ENCODE peak calls at places on chromosomes 11 and 22, in nine cellular contexts. P is neural crest cell, F is left lung, X is pancreas, A is GM12878, L is Calu3, O is foreskin fibroblast, K is body of pancreas, H is tibial artery. G is an unnamed sample.

GRCh38 chr11:1667906-1668305 is 29.1 kb upstream of the KRTAP5-6 start:
- DNase-seq in P (no peak), F (no peak), X (no peak), A (no peak), L (no peak), O (no peak), K (no peak), H (no peak), G (no peak)

GRCh38 chr11:66476173-66476840 is 3.9 kb upstream of the DPP3 start:
- DNase-seq in P (no peak), F (no peak), X (no peak), A (no peak), L (no peak), O (no peak), K (no peak), H (no peak), G (no peak)

GRCh38 chr22:18987765-18988164 is 51.7 kb upstream of the PRODH start:
- DNase-seq in P (no peak), F (peak), X (peak), A (no peak), L (peak), O (no peak), K (peak), H (no peak), G (no peak)

GRCh38 chr11:34181254-34181653 is 75.8 kb downstream of the NAT10 start:
- DNase-seq in P (no peak), F (no peak), X (no peak), A (no peak), L (no peak), O (no peak), K (no peak), H (no peak), G (no peak)

GRCh38 chr22:21939392-21940319 is 13.0 kb downstream of the PPM1F start:
- DNase-seq in P (no peak), F (peak), X (peak), A (no peak), L (no peak), O (peak), K (no peak), H (no peak), G (no peak)

GRCh38 chr22:47275479-47276218 is 513.2 kb downstream of the TBC1D22A start:
- DNase-seq in P (no peak), F (no peak), X (peak), A (no peak), L (no peak), O (peak), K (no peak), H (no peak), G (no peak)

GRCh38 chr11:14414470-14415461 is 55.8 kb upstream of the RRAS2 start:
- DNase-seq in P (no peak), F (no peak), X (no peak), A (peak), L (no peak), O (no peak), K (no peak), H (no peak), G (no peak)

GRCh38 chr11:129143335-129143734 is 48.8 kb downstream of the ARHGAP32 start:
- DNase-seq in P (peak), F (peak), X (no peak), A (no peak), L (peak), O (peak), K (peak), H (peak), G (peak)

GRCh38 chr22:40107244-40107643 is 70.5 kb upstream of the TNRC6B start:
- DNase-seq in P (no peak), F (no peak), X (no peak), A (no peak), L (no peak), O (no peak), K (no peak), H (no peak), G (no peak)

GRCh38 chr22:29079218-29079901 is 6.5 kb downstream of the KREMEN1 start:
- DNase-seq in P (no peak), F (no peak), X (no peak), A (no peak), L (no peak), O (no peak), K (no peak), H (no peak), G (no peak)

GRCh38 chr22:29081499-29082236 is 8.8 kb downstream of the KREMEN1 start:
- DNase-seq in P (no peak), F (no peak), X (no peak), A (no peak), L (no peak), O (no peak), K (no peak), H (no peak), G (no peak)

GRCh38 chr22:29078869-29079207 is 6.0 kb downstream of the KREMEN1 start:
- DNase-seq in P (no peak), F (no peak), X (no peak), A (no peak), L (no peak), O (no peak), K (no peak), H (no peak), G (no peak)

GRCh38 chr22:29080061-29080975 is 7.5 kb downstream of the KREMEN1 start:
- DNase-seq in P (no peak), F (no peak), X (no peak), A (no peak), L (no peak), O (no peak), K (no peak), H (peak), G (no peak)

GRCh38 chr22:29078036-29078868 is 5.4 kb downstream of the KREMEN1 start:
- DNase-seq in P (no peak), F (no peak), X (no peak), A (no peak), L (no peak), O (no peak), K (no peak), H (no peak), G (no peak)
- TF ChIP-seq CTCF in P (no peak), F (no peak), X (no peak), A (no peak), L (no peak), O (no peak), K (no peak), H (no peak), G (no peak)

DNA sequence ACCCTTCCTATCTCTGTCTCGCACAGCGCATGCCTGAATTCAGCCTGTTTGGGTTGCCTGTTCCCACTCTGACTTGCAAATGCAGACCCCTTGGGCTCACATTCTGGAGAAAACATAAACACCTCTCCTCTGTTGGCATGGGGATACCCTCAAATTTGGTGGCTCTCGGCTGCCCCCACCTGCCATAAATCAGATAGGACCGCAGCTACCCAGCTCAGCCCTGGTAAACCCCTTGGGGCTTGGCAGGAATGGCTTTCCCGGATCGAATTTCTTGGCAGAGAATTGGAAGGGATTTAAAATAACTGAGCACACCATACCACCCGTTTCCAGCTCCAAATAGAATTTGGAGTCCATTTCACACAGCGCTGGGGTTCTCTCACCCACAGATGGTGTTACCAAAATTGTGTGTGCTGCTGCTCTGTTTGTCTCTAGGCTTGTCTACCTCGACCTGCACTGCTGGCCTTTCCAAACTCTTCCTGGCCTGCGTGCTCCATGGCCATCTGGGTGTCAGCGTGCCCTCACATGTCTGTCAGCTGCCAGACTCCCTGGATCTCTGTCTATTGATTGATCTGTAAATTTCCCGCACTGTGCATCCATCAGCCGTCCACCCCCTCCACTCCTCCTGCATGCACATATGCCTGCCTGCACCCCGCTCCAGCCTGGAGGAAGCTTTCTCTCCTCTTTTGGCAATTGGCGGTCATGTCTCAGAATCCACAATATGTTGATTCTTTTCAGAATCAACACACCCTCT is 134.0 kb downstream of the NTM start:
- DNase-seq in P (peak), F (no peak), X (no peak), A (no peak), L (no peak), O (no peak), K (no peak), H (no peak), G (no peak)
- TF ChIP-seq CTCF in P (peak), F (no peak), X (no peak), A (no peak), L (no peak), O (no peak), K (no peak), H (no peak), G (no peak)

DNA sequence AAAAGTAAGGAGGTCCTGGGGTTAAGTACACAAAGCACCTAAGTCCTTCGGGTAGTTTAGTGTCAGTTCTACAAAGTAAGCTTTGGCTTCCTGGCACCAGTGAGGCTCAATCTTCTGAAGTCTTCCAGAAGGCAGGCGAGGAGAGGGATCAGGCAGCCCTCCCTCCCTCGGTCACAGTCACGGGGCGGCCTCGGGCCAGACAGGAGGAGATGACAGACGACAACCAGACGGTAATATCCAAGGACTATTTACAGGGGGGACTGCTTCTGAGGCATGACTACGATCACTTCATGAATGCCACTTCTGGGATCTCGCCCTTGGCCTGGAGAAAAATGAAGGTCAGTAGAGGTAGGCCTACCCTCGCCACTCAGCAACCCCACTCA is 378 bp upstream of the TMEM223 start:
- DNase-seq in P (no peak), F (no peak), X (no peak), A (no peak), L (no peak), O (no peak), K (peak), H (no peak), G (no peak)
- TF ChIP-seq CTCF in P (no peak), F (no peak), X (no peak), A (no peak), L (no peak), O (no peak), K (no peak), H (no peak), G (no peak)

GRCh38 chr11:39037611-39038010 is 2421.8 kb downstream of the LRRC4C start:
- DNase-seq in P (no peak), F (no peak), X (no peak), A (no peak), L (no peak), O (no peak), K (no peak), H (no peak), G (no peak)
- TF ChIP-seq CTCF in P (no peak), F (no peak), X (no peak), A (no peak), L (no peak), O (no peak), K (no peak), H (no peak), G (no peak)

DNA sequence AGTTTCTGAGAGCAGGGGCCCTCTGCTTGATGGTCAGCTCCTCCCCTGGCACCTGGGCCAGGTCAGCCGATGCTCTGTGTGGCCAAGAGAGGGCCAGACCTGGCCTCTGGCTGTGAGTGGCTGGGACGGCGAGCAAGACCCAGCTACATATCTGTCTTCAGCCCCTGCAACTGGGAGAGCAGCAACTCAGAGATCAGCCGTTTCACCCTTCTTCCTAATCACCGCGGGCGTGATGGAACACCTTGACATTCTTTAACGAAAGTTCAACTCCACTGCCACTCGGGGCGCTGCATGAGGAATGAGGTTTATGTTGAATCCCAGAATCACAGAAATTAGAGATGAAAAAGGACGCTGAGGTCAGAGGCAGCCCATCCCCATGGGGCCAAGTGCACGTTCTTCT is 195.9 kb downstream of the TRIM29 start:
- DNase-seq in P (no peak), F (no peak), X (no peak), A (no peak), L (no peak), O (no peak), K (no peak), H (no peak), G (no peak)
- TF ChIP-seq CTCF in P (peak), F (no peak), X (no peak), A (no peak), L (no peak), O (no peak), K (no peak), H (no peak), G (no peak)

GRCh38 chr11:62595124-62595523 is 3.8 kb upstream of the TUT1 start:
- DNase-seq in P (no peak), F (no peak), X (no peak), A (no peak), L (no peak), O (no peak), K (no peak), H (no peak), G (no peak)

GRCh38 chr11:62592216-62592815 is 993 bp upstream of the TUT1 start:
- DNase-seq in P (no peak), F (no peak), X (no peak), A (no peak), L (no peak), O (no peak), K (no peak), H (no peak), G (no peak)

GRCh38 chr11:62591448-62592215 is at the start of gene TUT1:
- DNase-seq in P (peak), F (peak), X (peak), A (peak), L (peak), O (peak), K (peak), H (peak), G (peak)

GRCh38 chr11:62592989-62593421 is 1.7 kb upstream of the TUT1 start:
- DNase-seq in P (no peak), F (no peak), X (peak), A (no peak), L (no peak), O (no peak), K (no peak), H (no peak), G (no peak)

GRCh38 chr11:62593434-62594044 is 2.2 kb upstream of the TUT1 start:
- DNase-seq in P (peak), F (peak), X (peak), A (no peak), L (peak), O (peak), K (peak), H (peak), G (no peak)
- TF ChIP-seq CTCF in P (peak), F (peak), X (peak), A (peak), L (peak), O (peak), K (no peak), H (peak), G (peak)

DNA sequence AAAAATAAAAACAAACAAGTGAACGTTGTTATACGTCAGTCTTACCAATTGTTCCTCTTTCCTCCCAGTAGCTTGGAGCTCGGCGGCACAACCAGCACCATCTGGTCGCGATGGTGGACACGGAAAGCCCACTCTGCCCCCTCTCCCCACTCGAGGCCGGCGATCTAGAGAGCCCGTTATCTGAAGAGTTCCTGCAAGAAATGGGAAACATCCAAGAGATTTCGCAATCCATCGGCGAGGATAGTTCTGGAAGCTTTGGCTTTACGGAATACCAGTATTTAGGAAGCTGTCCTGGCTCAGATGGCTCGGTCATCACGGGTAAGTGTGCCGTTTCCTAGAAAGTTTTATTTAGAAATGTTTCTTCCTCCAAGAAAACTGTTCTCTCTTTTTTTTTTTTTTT is 47.9 kb downstream of the PPARA start:
- DNase-seq in P (no peak), F (no peak), X (no peak), A (no peak), L (no peak), O (no peak), K (no peak), H (no peak), G (no peak)
- TF ChIP-seq CTCF in P (no peak), F (no peak), X (no peak), A (no peak), L (no peak), O (no peak), K (no peak), H (no peak), G (no peak)

DNA sequence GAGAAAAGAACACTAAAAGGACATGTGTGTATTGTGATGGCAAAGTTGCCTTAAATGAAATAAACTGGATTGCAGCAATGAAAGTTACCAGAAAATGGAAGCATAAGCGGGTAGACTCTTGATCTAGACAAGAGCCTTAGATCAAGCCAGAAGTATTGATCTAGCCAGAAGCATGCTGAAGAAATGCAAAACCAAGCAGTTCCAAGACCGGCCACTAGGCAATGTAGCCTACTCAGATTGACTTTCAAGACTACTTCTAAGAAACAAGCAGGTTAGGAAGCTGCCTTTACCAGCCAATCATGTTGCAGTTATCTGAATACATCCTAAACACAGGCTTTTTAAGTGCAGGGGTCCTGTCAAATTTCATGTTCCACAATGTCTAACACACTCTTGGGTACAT is 54.6 kb downstream of the KCNA4 start:
- DNase-seq in P (no peak), F (no peak), X (no peak), A (no peak), L (peak), O (no peak), K (no peak), H (no peak), G (no peak)
- TF ChIP-seq CTCF in P (peak), F (no peak), X (peak), A (peak), L (no peak), O (no peak), K (no peak), H (no peak), G (peak)

DNA sequence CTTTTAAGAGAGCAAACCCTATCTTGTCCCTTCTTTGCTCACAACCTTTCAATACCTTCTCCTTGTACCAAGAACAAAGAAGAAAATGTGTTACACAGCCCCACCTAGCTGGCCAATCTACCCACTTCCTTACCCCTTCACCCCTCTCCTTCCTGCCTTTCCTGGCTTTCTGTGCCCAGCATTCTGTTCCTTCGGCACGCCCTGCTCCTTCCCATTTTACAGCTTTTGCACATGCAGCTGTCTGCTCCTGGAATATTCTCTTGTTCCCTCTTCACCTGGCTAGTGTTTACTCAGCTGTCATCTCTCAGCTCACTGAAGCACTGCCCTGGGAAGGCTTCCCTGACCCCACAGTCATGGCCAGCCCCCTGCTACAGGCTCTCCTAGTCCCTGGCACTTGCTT is 30.6 kb downstream of the SERPINH1 start:
- DNase-seq in P (no peak), F (no peak), X (no peak), A (no peak), L (no peak), O (no peak), K (no peak), H (no peak), G (no peak)
- TF ChIP-seq CTCF in P (no peak), F (no peak), X (no peak), A (no peak), L (no peak), O (no peak), K (no peak), H (no peak), G (no peak)

DNA sequence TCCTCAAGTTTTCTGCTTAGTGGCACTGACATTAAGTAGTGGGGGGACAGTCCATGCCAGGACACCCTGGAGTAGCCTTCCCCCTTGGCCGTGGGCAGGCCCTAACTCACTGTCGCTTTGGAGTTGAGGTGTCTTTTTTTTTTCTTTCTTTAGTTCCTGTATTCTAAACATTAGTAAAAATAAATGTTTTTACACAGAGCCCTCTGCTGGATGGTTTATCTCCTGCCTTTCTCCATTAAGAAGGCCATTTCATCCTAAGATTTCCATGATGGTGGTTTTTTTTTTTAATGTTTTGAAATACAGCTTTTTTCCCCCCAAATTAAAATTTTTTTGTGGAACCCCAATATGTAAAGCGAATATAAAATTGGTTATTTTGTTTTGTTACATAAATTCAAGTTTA is 1.8 kb upstream of the TIGD3 start:
- DNase-seq in P (no peak), F (no peak), X (no peak), A (no peak), L (no peak), O (no peak), K (no peak), H (no peak), G (no peak)
- TF ChIP-seq CTCF in P (peak), F (no peak), X (no peak), A (no peak), L (no peak), O (peak), K (no peak), H (no peak), G (peak)